ENCODE peak calls at places on chromosomes 12 and 14, in seven cellular contexts. M, Q, B, W, U, L and F are unnamed samples.

GRCh38 chr12:116274552-116275375 is 2.7 kb downstream of the MED13L start:
- DNase-seq in M (no peak), Q (peak; percentile 70), B (no peak), W (no peak), U (no peak), L (no peak), F (no peak)

GRCh38 chr12:50088577-50089335 is 3.6 kb downstream of the SMARCD1 start:
- DNase-seq in M (peak; percentile 73), Q (peak; percentile 88), B (peak; percentile 31), W (peak; percentile 69), U (peak; percentile 67), L (peak; percentile 14), F (no peak)

GRCh38 chr12:67540920-67541624 is 107.5 kb upstream of the DYRK2 start:
- DNase-seq in M (no peak), Q (no peak), B (no peak), W (peak; percentile 31), U (no peak), L (no peak), F (no peak)

GRCh38 chr14:34063470-34064164 is 112.7 kb upstream of the EGLN3 start:
- DNase-seq in M (no peak), Q (no peak), B (no peak), W (peak; percentile 32), U (no peak), L (no peak), F (no peak)

GRCh38 chr12:52879394-52880351 is 25.2 kb downstream of the KRT8 start:
- DNase-seq in M (peak; percentile 95), Q (peak; percentile 94), B (peak; percentile 73), W (peak; percentile 92), U (peak; percentile 92), L (peak; percentile 75), F (peak; percentile 76)

GRCh38 chr12:2317819-2318218 is 265.0 kb downstream of the CACNA1C start:
- DNase-seq in M (no peak), Q (no peak), B (no peak), W (no peak), U (no peak), L (no peak), F (no peak)

GRCh38 chr14:100341301-100342031 is 18.3 kb downstream of the SLC25A47 start:
- DNase-seq in M (peak; percentile 41), Q (no peak), B (peak; percentile 77), W (peak; percentile 72), U (peak; percentile 77), L (no peak), F (no peak)

GRCh38 chr14:75545907-75546306 is 23.6 kb downstream of the BATF start:
- DNase-seq in M (no peak), Q (no peak), B (no peak), W (no peak), U (no peak), L (no peak), F (no peak)

GRCh38 chr12:51910691-51911090 is 3.4 kb downstream of the ACVRL1 start:
- DNase-seq in M (no peak), Q (no peak), B (no peak), W (no peak), U (no peak), L (no peak), F (no peak)

GRCh38 chr14:38951451-38951850 is 151.6 kb downstream of the SEC23A start:
- DNase-seq in M (no peak), Q (no peak), B (peak; percentile 61), W (peak; percentile 65), U (peak; percentile 57), L (no peak), F (no peak)